ENCODE peak calls at places on chromosome 7, in six cellular contexts. W is K562, I is A673, K is AG10803, F is WERI-Rb-1, Q is mesothelial cell of epicardium. H is an unnamed sample.

GRCh38 chr7:106178593-106179134 is 66.6 kb upstream of the SYPL1 start:
- DNase-seq in K (peak), Q (no peak), F (no peak), I (peak), W (no peak), H (no peak)

GRCh38 chr7:120041798-120042197 is 231.2 kb upstream of the KCND2 start:
- DNase-seq in F (no peak), I (no peak), Q (no peak), K (no peak), W (no peak), H (no peak)

GRCh38 chr7:45593121-45593541 is 19.0 kb downstream of the ADCY1 start:
- DNase-seq in Q (peak), K (no peak), I (no peak), F (no peak), W (no peak), H (no peak)

GRCh38 chr7:3561908-3562307 is 260.9 kb downstream of the SDK1 start:
- DNase-seq in K (no peak), F (no peak), Q (no peak), W (no peak), I (no peak), H (no peak)

GRCh38 chr7:39691821-39692220 is 68.4 kb downstream of the RALA start:
- DNase-seq in Q (no peak), W (no peak), F (no peak), K (peak), I (no peak), H (no peak)

GRCh38 chr7:2738766-2739549 is 51.0 kb downstream of the AMZ1 start:
- DNase-seq in F (no peak), W (no peak), I (no peak), Q (no peak), K (no peak), H (no peak)

GRCh38 chr7:55250313-55250712 is 114.8 kb upstream of the LANCL2 start:
- DNase-seq in F (peak), Q (no peak), W (no peak), I (peak), K (no peak), H (no peak)

GRCh38 chr7:41834805-41835694 is 132.2 kb upstream of the INHBA start:
- DNase-seq in K (peak), Q (no peak), W (no peak), F (no peak), I (no peak), H (no peak)

GRCh38 chr7:5428470-5429252 is 5.0 kb upstream of the TNRC18 start:
- DNase-seq in W (peak), I (peak), F (no peak), Q (peak), K (peak), H (no peak)

GRCh38 chr7:134557391-134557790 is 8.5 kb downstream of the AKR1B15 start:
- DNase-seq in K (no peak), W (no peak), F (no peak), I (no peak), Q (no peak), H (no peak)

GRCh38 chr7:1241510-1242128 is 8.9 kb downstream of the UNCX start:
- DNase-seq in Q (no peak), W (no peak), F (no peak), K (no peak), I (no peak), H (no peak)

DNA sequence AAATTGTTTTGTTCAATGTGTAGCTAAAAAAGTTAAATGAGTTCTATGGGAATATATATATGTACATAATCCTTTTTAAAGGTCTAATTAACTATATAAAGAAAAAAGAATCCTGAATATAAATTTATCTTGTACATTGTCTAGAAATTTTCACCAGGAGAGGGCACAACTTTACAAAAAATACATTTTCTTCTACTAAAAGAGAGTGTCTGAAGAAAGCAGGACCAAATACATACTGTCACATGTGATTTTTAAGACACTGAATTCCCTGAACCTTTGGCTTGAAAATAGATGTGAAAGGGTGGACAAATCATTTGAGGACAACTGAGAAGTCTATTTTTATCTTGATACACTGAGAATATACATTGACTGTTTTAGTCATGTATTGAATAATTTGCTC is 204.3 kb downstream of the DGKB start:
- DNase-seq in I (peak), Q (no peak), F (no peak), W (no peak), K (no peak), H (no peak)
- TF ChIP-seq CTCF in I (peak), Q (no peak), F (no peak), W (no peak), K (peak), H (no peak)

GRCh38 chr7:79063019-79063698 is 390.3 kb downstream of the MAGI2 start:
- DNase-seq in F (no peak), I (no peak), Q (no peak), K (peak), W (no peak), H (no peak)
- TF ChIP-seq CTCF in F (no peak), I (peak), Q (no peak), K (no peak), W (no peak), H (no peak)

GRCh38 chr7:23931633-23932032 is 221.6 kb downstream of the STK31 start:
- DNase-seq in F (no peak), K (no peak), W (no peak), I (no peak), Q (no peak), H (no peak)
- TF ChIP-seq CTCF in F (no peak), K (no peak), W (no peak), I (no peak), Q (no peak), H (no peak)

GRCh38 chr7:29623976-29624375 is 60.3 kb downstream of the PRR15 start:
- DNase-seq in K (no peak), I (peak), W (no peak), F (no peak), Q (no peak), H (no peak)
- TF ChIP-seq CTCF in K (no peak), I (no peak), W (no peak), F (no peak), Q (no peak), H (no peak)

GRCh38 chr7:158648787-158649186 is 55.8 kb downstream of the NCAPG2 start:
- DNase-seq in I (no peak), Q (no peak), K (peak), F (no peak), W (no peak), H (no peak)

GRCh38 chr7:158648168-158648567 is 56.4 kb downstream of the NCAPG2 start:
- DNase-seq in I (no peak), W (no peak), F (no peak), K (no peak), Q (no peak), H (no peak)

GRCh38 chr7:158645842-158646241 is 58.2 kb upstream of the PTPRN2 start:
- DNase-seq in I (no peak), W (no peak), F (no peak), K (no peak), Q (no peak), H (no peak)

GRCh38 chr7:158647475-158647792 is 57.2 kb downstream of the NCAPG2 start:
- DNase-seq in I (no peak), F (no peak), Q (no peak), K (no peak), W (no peak), H (no peak)

GRCh38 chr7:158646766-158647474 is 57.7 kb downstream of the NCAPG2 start:
- DNase-seq in Q (no peak), W (peak), K (no peak), I (peak), F (peak), H (no peak)
- TF ChIP-seq CTCF in Q (peak), W (peak), K (peak), I (peak), F (peak), H (peak)

DNA sequence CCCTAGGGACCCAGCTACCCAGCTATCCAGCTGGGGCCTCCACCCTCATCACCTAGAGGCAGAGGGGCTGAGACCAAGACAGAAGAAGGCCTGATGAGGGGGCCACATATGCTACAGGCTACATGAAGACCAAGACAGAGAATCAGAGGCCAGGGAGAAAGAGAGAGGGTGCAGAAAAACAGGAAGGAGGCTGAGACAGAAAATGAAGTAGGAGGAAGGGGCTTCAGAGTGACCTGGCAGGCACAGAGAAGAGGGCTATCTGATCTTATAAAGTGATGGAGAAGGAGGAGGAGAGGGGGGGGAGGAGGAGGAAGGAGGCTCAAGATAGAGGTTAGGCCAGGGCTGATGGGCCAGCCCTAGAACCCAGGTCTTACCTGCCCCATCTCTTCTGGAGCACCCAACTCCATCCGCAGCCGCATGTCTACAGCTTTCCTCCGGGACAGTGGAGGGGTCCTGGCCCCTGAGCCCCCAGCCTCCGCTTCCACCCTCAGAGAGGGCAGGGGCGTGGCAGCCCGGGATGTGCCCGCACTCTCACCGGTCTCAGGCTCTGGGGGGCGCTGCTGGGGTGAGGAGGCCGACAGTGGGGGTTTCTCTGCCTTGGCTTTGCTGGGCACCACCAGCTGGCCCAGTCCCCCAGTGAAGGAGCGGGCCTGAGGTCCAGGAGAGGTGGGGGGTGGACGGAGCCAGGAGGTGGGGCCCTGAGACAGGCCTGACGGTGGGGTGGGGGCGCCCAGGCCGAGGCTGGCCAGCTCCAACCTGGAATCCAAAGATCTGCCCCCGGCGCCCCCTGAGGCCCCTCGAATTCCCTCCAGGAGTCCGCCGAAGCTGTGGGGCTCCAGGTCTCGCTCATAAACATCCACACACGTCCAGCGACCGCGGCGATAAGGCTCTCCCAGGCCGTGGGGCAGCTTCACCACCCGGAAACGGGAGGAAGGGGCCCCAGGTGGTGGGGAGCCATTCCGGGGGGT is 1.8 kb downstream of the TSC22D4 start:
- DNase-seq in W (no peak), I (no peak), Q (no peak), K (no peak), F (no peak), H (no peak)
- TF ChIP-seq CTCF in W (peak), I (peak), Q (no peak), K (peak), F (no peak), H (peak)

GRCh38 chr7:34497153-34497777 is 160.8 kb upstream of the NPSR1 start:
- DNase-seq in W (no peak), K (no peak), Q (no peak), I (no peak), F (peak), H (no peak)
- TF ChIP-seq CTCF in W (no peak), K (peak), Q (peak), I (peak), F (peak), H (no peak)

DNA sequence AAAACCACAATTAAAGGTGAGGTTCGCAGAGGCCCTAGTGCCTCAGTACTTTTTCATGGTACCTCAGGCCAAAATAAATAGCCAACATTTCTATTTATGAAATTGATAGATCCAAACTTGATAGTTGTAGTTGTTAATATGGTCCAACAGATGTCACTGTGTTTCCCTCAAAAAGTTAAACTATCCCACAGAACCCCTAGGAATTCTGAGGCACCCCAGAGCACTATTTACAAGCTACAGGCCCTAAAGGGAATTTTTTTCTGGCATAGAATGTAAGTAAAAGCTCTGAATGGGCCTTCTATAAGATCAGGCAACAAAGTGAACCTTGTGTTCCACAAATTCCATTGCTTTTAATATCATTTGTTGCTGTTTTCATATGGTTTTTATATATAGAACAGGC is 3.8 kb upstream of the ARL4A start:
- DNase-seq in F (no peak), W (no peak), I (peak), K (peak), Q (no peak), H (no peak)
- TF ChIP-seq CTCF in F (no peak), W (peak), I (peak), K (peak), Q (peak), H (no peak)

DNA sequence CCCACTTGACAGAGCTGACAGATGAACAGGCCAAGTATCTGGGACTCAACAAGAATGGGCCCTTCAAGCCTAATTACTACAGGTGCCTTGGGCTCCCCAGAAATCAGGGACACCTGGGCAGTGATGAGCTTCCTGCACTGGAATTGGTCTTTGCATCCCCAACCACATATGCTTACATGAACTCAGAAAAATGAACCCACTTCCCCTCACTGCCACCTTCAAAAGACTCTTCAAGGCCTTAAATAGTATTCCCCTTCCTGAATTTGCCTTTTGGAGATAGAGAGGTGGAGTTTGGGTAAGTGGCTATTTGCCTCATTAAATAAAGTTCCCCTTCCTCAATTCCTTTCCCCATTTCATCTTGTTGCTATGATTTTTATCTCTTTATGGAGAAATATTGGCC is 7.8 kb upstream of the STRIP2 start:
- DNase-seq in Q (no peak), I (no peak), F (no peak), K (no peak), W (no peak), H (no peak)
- TF ChIP-seq CTCF in Q (no peak), I (no peak), F (no peak), K (no peak), W (no peak), H (no peak)

DNA sequence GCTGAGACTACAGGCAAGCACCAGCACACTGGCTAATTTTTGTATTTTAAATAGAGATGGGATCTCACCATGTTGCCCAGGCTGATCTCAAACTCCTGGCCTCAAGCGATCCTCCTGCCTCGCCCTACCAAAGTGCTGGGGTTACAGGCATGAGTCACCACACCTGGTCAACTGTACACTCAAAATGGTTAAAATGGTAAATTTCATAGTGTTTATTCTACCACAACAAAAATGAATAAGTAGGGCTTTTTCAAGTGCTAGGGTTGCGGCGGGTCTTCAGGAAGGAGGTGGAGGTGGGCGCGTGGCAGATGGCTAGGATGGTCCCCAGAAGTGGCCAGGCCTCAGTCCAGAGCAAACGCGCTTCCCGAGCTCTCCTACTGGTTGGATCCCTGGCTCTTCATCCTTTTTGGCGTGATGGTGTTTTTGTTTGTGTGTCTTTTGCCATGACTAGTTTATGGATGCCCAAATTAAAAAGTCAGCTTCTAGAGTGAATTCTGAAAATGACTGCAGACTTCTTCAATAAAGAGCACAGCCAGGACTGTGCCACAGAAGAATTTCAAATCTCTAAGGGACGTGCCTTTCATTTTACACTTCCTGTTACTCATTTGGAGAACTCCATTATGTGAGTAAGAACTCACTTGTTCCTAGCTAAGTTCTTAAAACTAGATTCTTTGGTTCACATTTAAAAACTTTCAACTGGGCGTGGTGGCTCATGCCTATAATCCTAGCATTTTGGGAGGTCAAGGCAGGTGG is 73.9 kb downstream of the TMEM130 start:
- DNase-seq in Q (no peak), I (peak), W (no peak), F (no peak), K (peak), H (peak)
- TF ChIP-seq CTCF in Q (no peak), I (no peak), W (no peak), F (no peak), K (no peak), H (no peak)

H was measured in GM20000.